ENCODE peak calls at places on chromosomes 12 and 14, in five cellular contexts. One of them, this sample, is unnamed. For H3K4me1, the result is how much of the 10 kb centered on the place peaks cover.

GRCh38 chr14:75968461-75968860 is 13.3 kb downstream of the TGFB3 start:
- DNase-seq in lower lobe of right lung: no peak
- DNase-seq in A549: no peak
- DNase-seq in A673: peak
- DNase-seq in H9: no peak
- DNase-seq in this sample: no peak

GRCh38 chr14:46571970-46572369 is 79.6 kb downstream of the RPL10L start:
- DNase-seq in lower lobe of right lung: no peak
- DNase-seq in A549: peak
- DNase-seq in A673: peak
- DNase-seq in H9: no peak
- DNase-seq in this sample: peak

GRCh38 chr14:38207830-38208815 is at the start of gene SSTR1:
- DNase-seq in lower lobe of right lung: no peak
- DNase-seq in A549: no peak
- DNase-seq in A673: peak
- DNase-seq in H9: peak
- DNase-seq in this sample: peak

GRCh38 chr14:36604757-36605505 is 22.5 kb upstream of the NKX2-8 start:
- DNase-seq in lower lobe of right lung: no peak
- DNase-seq in A549: peak
- DNase-seq in A673: peak
- DNase-seq in H9: peak
- DNase-seq in this sample: peak

GRCh38 chr12:51011960-51012359 is 14.2 kb downstream of the SLC11A2 start:
- DNase-seq in lower lobe of right lung: peak
- DNase-seq in A549: no peak
- DNase-seq in A673: peak
- DNase-seq in H9: no peak
- DNase-seq in this sample: no peak

GRCh38 chr12:62799126-62799736 is 135.7 kb downstream of the PPM1H start:
- DNase-seq in lower lobe of right lung: no peak
- DNase-seq in A549: peak
- DNase-seq in A673: peak
- DNase-seq in H9: peak
- DNase-seq in this sample: peak

GRCh38 chr12:93453633-93454032 is 11.9 kb upstream of the UBE2N start:
- DNase-seq in lower lobe of right lung: no peak
- DNase-seq in A549: no peak
- DNase-seq in A673: no peak
- DNase-seq in H9: no peak
- DNase-seq in this sample: no peak

GRCh38 chr14:24307575-24308341 is at the start of gene CIDEB:
- DNase-seq in lower lobe of right lung: peak
- DNase-seq in A549: peak
- DNase-seq in A673: peak
- DNase-seq in H9: peak
- DNase-seq in this sample: peak

GRCh38 chr12:44584625-44585024 is 291.5 kb downstream of the NELL2 start:
- DNase-seq in lower lobe of right lung: no peak
- DNase-seq in A549: no peak
- DNase-seq in A673: no peak
- DNase-seq in H9: no peak
- DNase-seq in this sample: no peak

GRCh38 chr12:9252256-9252655 is 44.1 kb upstream of the PZP start:
- DNase-seq in lower lobe of right lung: no peak
- DNase-seq in A549: no peak
- DNase-seq in A673: no peak
- DNase-seq in H9: no peak
- DNase-seq in this sample: no peak

GRCh38 chr14:36315159-36315853 is 5.1 kb downstream of the MBIP start:
- DNase-seq in lower lobe of right lung: no peak
- DNase-seq in A549: no peak
- DNase-seq in A673: no peak
- DNase-seq in H9: no peak
- DNase-seq in this sample: no peak

GRCh38 chr12:113104953-113105510 is 30.5 kb downstream of the RASAL1 start:
- DNase-seq in lower lobe of right lung: peak
- DNase-seq in A549: no peak
- DNase-seq in A673: no peak
- DNase-seq in H9: no peak
- DNase-seq in this sample: no peak

GRCh38 chr14:75440733-75441474 is 13.1 kb downstream of the JDP2 start:
- DNase-seq in lower lobe of right lung: peak
- DNase-seq in A549: no peak
- DNase-seq in A673: no peak
- DNase-seq in H9: peak
- DNase-seq in this sample: no peak

GRCh38 chr12:112121780-112122565 is 3.4 kb upstream of the TRAFD1 start:
- DNase-seq in lower lobe of right lung: peak
- DNase-seq in A549: peak
- DNase-seq in A673: peak
- DNase-seq in H9: peak
- DNase-seq in this sample: peak

GRCh38 chr12:11668611-11669010 is 19.1 kb downstream of the ETV6 start:
- DNase-seq in lower lobe of right lung: no peak
- DNase-seq in A549: no peak
- DNase-seq in A673: no peak
- DNase-seq in H9: no peak
- DNase-seq in this sample: no peak

GRCh38 chr12:130254476-130255276 is 83.0 kb upstream of the PIWIL1 start:
- DNase-seq in lower lobe of right lung: no peak
- DNase-seq in A549: no peak
- DNase-seq in A673: no peak
- DNase-seq in H9: no peak
- DNase-seq in this sample: no peak

GRCh38 chr12:25034676-25035075 is 85.8 kb upstream of the BCAT1 start:
- DNase-seq in lower lobe of right lung: no peak
- DNase-seq in A549: no peak
- DNase-seq in A673: no peak
- DNase-seq in H9: no peak
- DNase-seq in this sample: no peak

GRCh38 chr12:31923063-31923412 is 36.2 kb upstream of the RESF1 start:
- DNase-seq in lower lobe of right lung: no peak
- DNase-seq in A549: no peak
- DNase-seq in A673: no peak
- DNase-seq in H9: no peak
- DNase-seq in this sample: no peak

GRCh38 chr12:124498178-124498869 is 69.1 kb downstream of the NCOR2 start:
- DNase-seq in lower lobe of right lung: no peak
- DNase-seq in A549: no peak
- DNase-seq in A673: no peak
- DNase-seq in H9: no peak
- DNase-seq in this sample: no peak

GRCh38 chr12:33830070-33830469 is 192.2 kb upstream of the ALG10 start:
- DNase-seq in lower lobe of right lung: no peak
- DNase-seq in A549: no peak
- DNase-seq in A673: no peak
- DNase-seq in H9: no peak
- DNase-seq in this sample: no peak

GRCh38 chr14:102777711-102778615 is 714 bp downstream of the TRAF3 start:
- DNase-seq in lower lobe of right lung: peak
- DNase-seq in A549: no peak
- DNase-seq in A673: no peak
- DNase-seq in H9: peak
- DNase-seq in this sample: peak

GRCh38 chr14:72876021-72876709 is 17.7 kb downstream of the DPF3 start:
- DNase-seq in lower lobe of right lung: no peak
- DNase-seq in A549: no peak
- DNase-seq in A673: no peak
- DNase-seq in H9: no peak
- DNase-seq in this sample: no peak

GRCh38 chr14:72745546-72745945 is 148.4 kb downstream of the DPF3 start:
- DNase-seq in lower lobe of right lung: no peak
- DNase-seq in A549: no peak
- DNase-seq in A673: no peak
- DNase-seq in H9: no peak
- DNase-seq in this sample: no peak

GRCh38 chr14:24426912-24427536 is 2.4 kb downstream of the CBLN3 start:
- DNase-seq in lower lobe of right lung: no peak
- DNase-seq in A549: no peak
- DNase-seq in A673: no peak
- DNase-seq in H9: peak
- DNase-seq in this sample: no peak

GRCh38 chr14:33457617-33458016 is 493.3 kb downstream of the EGLN3 start:
- DNase-seq in lower lobe of right lung: no peak
- DNase-seq in A549: no peak
- DNase-seq in A673: no peak
- DNase-seq in H9: no peak
- DNase-seq in this sample: no peak

GRCh38 chr12:100520048-100520769 is 46.5 kb downstream of the NR1H4 start:
- DNase-seq in lower lobe of right lung: no peak
- DNase-seq in A549: no peak
- DNase-seq in A673: no peak
- DNase-seq in H9: no peak
- DNase-seq in this sample: no peak

GRCh38 chr12:90366286-90366685 is 588.7 kb downstream of the CCER1 start:
- DNase-seq in lower lobe of right lung: no peak
- DNase-seq in A549: no peak
- DNase-seq in A673: no peak
- DNase-seq in H9: no peak
- DNase-seq in this sample: no peak

GRCh38 chr12:116278667-116279066 is 1.2 kb upstream of the MED13L start:
- DNase-seq in lower lobe of right lung: no peak
- DNase-seq in A549: no peak
- DNase-seq in A673: no peak
- DNase-seq in H9: no peak
- DNase-seq in this sample: no peak

GRCh38 chr12:29552324-29552927 is 54.9 kb upstream of the OVCH1 start:
- DNase-seq in lower lobe of right lung: peak
- DNase-seq in A549: peak
- DNase-seq in A673: peak
- DNase-seq in H9: peak
- DNase-seq in this sample: peak

GRCh38 chr14:77032854-77033621 is 4.5 kb upstream of the IRF2BPL start:
- DNase-seq in lower lobe of right lung: peak
- DNase-seq in A549: peak
- DNase-seq in A673: peak
- DNase-seq in H9: peak
- DNase-seq in this sample: peak
- H3K4me1 ChIP-seq in lower lobe of right lung: half or more
- H3K4me1 ChIP-seq in A549: half or more
- H3K4me1 ChIP-seq in A673: half or more
- H3K4me1 ChIP-seq in H9: under half
- H3K4me1 ChIP-seq in this sample: half or more

GRCh38 chr14:70646705-70647104 is 5.0 kb downstream of the TTC9 start:
- DNase-seq in lower lobe of right lung: no peak
- DNase-seq in A549: no peak
- DNase-seq in A673: peak
- DNase-seq in H9: no peak
- DNase-seq in this sample: no peak

GRCh38 chr14:70648374-70648773 is 6.7 kb downstream of the TTC9 start:
- DNase-seq in lower lobe of right lung: no peak
- DNase-seq in A549: no peak
- DNase-seq in A673: no peak
- DNase-seq in H9: no peak
- DNase-seq in this sample: no peak

GRCh38 chr14:70651522-70651921 is 9.8 kb downstream of the TTC9 start:
- DNase-seq in lower lobe of right lung: no peak
- DNase-seq in A549: no peak
- DNase-seq in A673: no peak
- DNase-seq in H9: no peak
- DNase-seq in this sample: no peak

GRCh38 chr14:70652871-70653270 is 11.2 kb downstream of the TTC9 start:
- DNase-seq in lower lobe of right lung: no peak
- DNase-seq in A549: no peak
- DNase-seq in A673: no peak
- DNase-seq in H9: no peak
- DNase-seq in this sample: no peak

DNA sequence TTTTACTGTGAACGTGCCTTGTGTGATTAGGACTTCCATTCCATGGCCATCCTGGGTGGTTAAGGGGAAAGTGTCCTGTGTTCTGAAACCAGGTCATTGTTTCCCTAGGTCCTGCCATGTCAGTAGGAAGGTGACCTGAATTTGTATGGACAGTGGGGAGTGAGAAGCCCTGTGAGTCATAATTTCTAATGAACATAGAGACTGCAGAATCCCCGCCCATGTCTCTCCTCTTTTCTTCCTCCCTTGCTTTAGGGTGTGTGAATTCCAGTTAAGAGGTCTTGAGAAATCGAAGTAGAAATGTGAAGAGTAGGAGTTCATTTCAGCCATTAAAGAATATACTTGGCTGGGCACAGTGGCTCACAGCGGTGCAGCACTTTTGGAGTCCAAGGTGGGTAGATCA is 8.1 kb downstream of the TTC9 start:
- DNase-seq in lower lobe of right lung: no peak
- DNase-seq in A549: no peak
- DNase-seq in A673: no peak
- DNase-seq in H9: no peak
- DNase-seq in this sample: no peak
- H3K4me1 ChIP-seq in lower lobe of right lung: under half
- H3K4me1 ChIP-seq in A549: under half
- H3K4me1 ChIP-seq in A673: under half
- H3K4me1 ChIP-seq in H9: under half
- H3K4me1 ChIP-seq in this sample: under half

GRCh38 chr14:68508581-68508980 is 284.3 kb downstream of the ZFP36L1 start:
- DNase-seq in lower lobe of right lung: no peak
- DNase-seq in A549: no peak
- DNase-seq in A673: no peak
- DNase-seq in H9: no peak
- DNase-seq in this sample: no peak

GRCh38 chr14:68506021-68506644 is 286.7 kb downstream of the ZFP36L1 start:
- DNase-seq in lower lobe of right lung: no peak
- DNase-seq in A549: no peak
- DNase-seq in A673: peak
- DNase-seq in H9: no peak
- DNase-seq in this sample: peak

GRCh38 chr14:68504861-68505260 is 288.0 kb downstream of the ZFP36L1 start:
- DNase-seq in lower lobe of right lung: no peak
- DNase-seq in A549: no peak
- DNase-seq in A673: no peak
- DNase-seq in H9: no peak
- DNase-seq in this sample: no peak

GRCh38 chr14:68507544-68508081 is 285.3 kb downstream of the ZFP36L1 start:
- DNase-seq in lower lobe of right lung: no peak
- DNase-seq in A549: no peak
- DNase-seq in A673: no peak
- DNase-seq in H9: no peak
- DNase-seq in this sample: no peak

GRCh38 chr14:68506645-68507405 is 286.0 kb downstream of the ZFP36L1 start:
- DNase-seq in lower lobe of right lung: no peak
- DNase-seq in A549: no peak
- DNase-seq in A673: no peak
- DNase-seq in H9: no peak
- DNase-seq in this sample: no peak
- H3K4me1 ChIP-seq in lower lobe of right lung: under half
- H3K4me1 ChIP-seq in A549: under half
- H3K4me1 ChIP-seq in A673: under half
- H3K4me1 ChIP-seq in H9: under half
- H3K4me1 ChIP-seq in this sample: half or more

GRCh38 chr14:22794533-22794932 is 20.7 kb downstream of the SLC7A7 start:
- DNase-seq in lower lobe of right lung: no peak
- DNase-seq in A549: no peak
- DNase-seq in A673: no peak
- DNase-seq in H9: no peak
- DNase-seq in this sample: no peak
- H3K4me1 ChIP-seq in lower lobe of right lung: under half
- H3K4me1 ChIP-seq in A549: under half
- H3K4me1 ChIP-seq in A673: under half
- H3K4me1 ChIP-seq in H9: under half
- H3K4me1 ChIP-seq in this sample: under half

GRCh38 chr14:50831704-50832130 is 755 bp upstream of the NIN start:
- DNase-seq in lower lobe of right lung: no peak
- DNase-seq in A549: peak
- DNase-seq in A673: peak
- DNase-seq in H9: no peak
- DNase-seq in this sample: no peak
- H3K4me1 ChIP-seq in lower lobe of right lung: under half
- H3K4me1 ChIP-seq in A549: under half
- H3K4me1 ChIP-seq in A673: under half
- H3K4me1 ChIP-seq in H9: under half
- H3K4me1 ChIP-seq in this sample: under half